ENCODE peak calls at places on chromosomes 12 and 14, in four cellular contexts. C is GM12878, P is K562, K is HepG2. Q is an unnamed sample.

GRCh38 chr12:92503977-92504966 is 198.5 kb upstream of the PLEKHG7 start:
- DNase-seq in P (no peak), K (peak; percentile 45), C (no peak), Q (no peak)

GRCh38 chr14:60328588-60328987 is 79.6 kb downstream of the PPM1A start:
- DNase-seq in P (no peak), C (no peak), K (no peak), Q (no peak)

GRCh38 chr12:95790912-95791849 is 617 bp upstream of the NTN4 start:
- DNase-seq in P (no peak), C (no peak), K (no peak), Q (peak; percentile 62)

GRCh38 chr14:61153436-61153835 is 127.7 kb downstream of the TMEM30B start:
- DNase-seq in C (no peak), K (peak; percentile 6), P (no peak), Q (no peak)

GRCh38 chr14:100673085-100673806 is 53.4 kb upstream of the DLK1 start:
- DNase-seq in C (no peak), K (peak; percentile 73), P (no peak), Q (no peak)

GRCh38 chr12:88111074-88111652 is 30.7 kb downstream of the CEP290 start:
- DNase-seq in K (peak; percentile 24), P (no peak), C (peak; percentile 2), Q (peak; percentile 20)

GRCh38 chr14:73887116-73887490 is 444 bp downstream of the ZNF410 start:
- DNase-seq in K (peak; percentile 25), C (no peak), P (no peak), Q (no peak)

GRCh38 chr12:10716704-10717315 is 6.3 kb downstream of the YBX3 start:
- DNase-seq in C (no peak), K (no peak), P (no peak), Q (peak; percentile 69)

GRCh38 chr12:94074970-94075695 is 73.2 kb upstream of the PLXNC1 start:
- DNase-seq in P (peak; percentile 15), C (no peak), K (peak; percentile 60), Q (peak; percentile 66)

GRCh38 chr14:54669759-54670630 is 103.1 kb downstream of the SAMD4A start:
- DNase-seq in C (no peak), K (no peak), P (no peak), Q (no peak)

GRCh38 chr14:74952697-74953484 is 2.5 kb downstream of the PGF start:
- DNase-seq in C (no peak), P (no peak), K (no peak), Q (no peak)

GRCh38 chr12:92261071-92261470 is 115.4 kb upstream of the BTG1 start:
- DNase-seq in C (no peak), P (no peak), K (no peak), Q (no peak)

GRCh38 chr12:66514581-66514980 is 164.3 kb downstream of the GRIP1 start:
- DNase-seq in K (no peak), C (no peak), P (no peak), Q (no peak)

GRCh38 chr14:24117179-24117578 is 2.4 kb upstream of the NRL start:
- DNase-seq in K (no peak), P (no peak), C (no peak), Q (no peak)

GRCh38 chr14:100438678-100439592 is 115.8 kb downstream of the SLC25A47 start:
- DNase-seq in C (no peak), P (no peak), K (peak; percentile 23), Q (peak; percentile 89)

GRCh38 chr12:93466625-93467350 is 526 bp upstream of the MRPL42 start:
- DNase-seq in C (no peak), P (no peak), K (no peak), Q (no peak)

GRCh38 chr14:89365071-89365801 is 51.8 kb downstream of the FOXN3 start:
- DNase-seq in C (peak; percentile 81), P (no peak), K (no peak), Q (no peak)

GRCh38 chr14:33617154-33617553 is 333.7 kb downstream of the EGLN3 start:
- DNase-seq in C (no peak), P (no peak), K (no peak), Q (no peak)

GRCh38 chr14:106518054-106518943 is 991.9 kb downstream of the TMEM121 start:
- DNase-seq in C (no peak), P (no peak), K (no peak), Q (no peak)

GRCh38 chr12:70040141-70040540 is 203.1 kb upstream of the CNOT2 start:
- DNase-seq in P (no peak), K (no peak), C (no peak), Q (no peak)

GRCh38 chr14:58815046-58815701 is 177.4 kb downstream of the DACT1 start:
- DNase-seq in C (no peak), K (no peak), P (no peak), Q (no peak)

GRCh38 chr12:2003676-2004112 is 563 bp downstream of the DCP1B start:
- DNase-seq in K (no peak), C (no peak), P (no peak), Q (no peak)

GRCh38 chr14:65222434-65222833 is 120.1 kb upstream of the MAX start:
- DNase-seq in P (peak; percentile 53), K (no peak), C (no peak), Q (peak; percentile 53)

GRCh38 chr12:113850309-113851056 is 115.6 kb downstream of the RBM19 start:
- DNase-seq in C (no peak), P (no peak), K (no peak), Q (no peak)

GRCh38 chr12:101935769-101936741 is 58.7 kb downstream of the DRAM1 start:
- DNase-seq in K (no peak), C (peak; percentile 94), P (no peak), Q (no peak)

GRCh38 chr12:57609781-57610552 is 1.3 kb upstream of the ARHGEF25 start:
- DNase-seq in P (no peak), K (no peak), C (no peak), Q (no peak)

GRCh38 chr12:76223869-76224268 is 124.3 kb downstream of the BBS10 start:
- DNase-seq in P (no peak), K (no peak), C (no peak), Q (no peak)

GRCh38 chr12:93650626-93651025 is 26.5 kb upstream of the CRADD start:
- DNase-seq in P (peak; percentile 22), C (no peak), K (no peak), Q (no peak)

GRCh38 chr12:89213747-89214146 is 138.6 kb downstream of the DUSP6 start:
- DNase-seq in K (no peak), P (no peak), C (no peak), Q (no peak)

GRCh38 chr12:67082221-67082620 is 186.9 kb upstream of the CAND1 start:
- DNase-seq in C (no peak), P (no peak), K (no peak), Q (no peak)

GRCh38 chr14:24634158-24634557 is at the start of gene GZMB:
- DNase-seq in C (no peak), K (no peak), P (no peak), Q (no peak)

GRCh38 chr14:51963164-51963733 is 26.1 kb upstream of the RTRAF start:
- DNase-seq in K (no peak), P (no peak), C (no peak), Q (no peak)
- H3K4me3 ChIP-seq in K (no peak overlapping the region), P (no peak overlapping the region), C (no peak overlapping the region), Q (no peak overlapping the region)

DNA sequence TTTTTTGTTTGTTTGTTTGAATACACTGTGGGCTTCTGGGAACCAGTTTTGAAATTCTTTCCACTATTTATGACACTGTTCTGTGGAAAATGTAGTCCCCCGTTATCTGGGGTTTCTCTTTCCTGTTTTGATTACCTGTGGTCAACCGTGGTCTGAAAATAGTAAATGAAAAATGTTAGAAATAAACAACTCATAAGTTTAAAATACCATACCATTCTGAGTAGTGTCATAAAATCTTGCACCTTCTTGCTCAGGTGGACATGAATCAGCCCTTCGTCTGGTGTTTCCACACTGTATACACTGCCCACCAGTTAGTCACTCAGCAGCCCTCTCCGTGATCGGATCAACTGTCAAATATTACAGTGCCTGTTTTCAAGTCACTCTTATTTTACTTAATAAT is 5.1 kb upstream of the PAPOLA start:
- DNase-seq in K (no peak), C (no peak), P (no peak), Q (no peak)
- TF ChIP-seq ESRRA in K (no peak), C (no peak), P (no peak), Q (no peak)

GRCh38 chr14:102187583-102188001 is 47.9 kb downstream of the WDR20 start:
- DNase-seq in C (no peak), P (no peak), K (no peak), Q (no peak)

GRCh38 chr14:102185360-102185759 is 45.7 kb downstream of the WDR20 start:
- DNase-seq in K (peak; percentile 73), P (peak; percentile 19), C (no peak), Q (peak; percentile 82)

GRCh38 chr14:102188187-102188586 is 48.5 kb downstream of the WDR20 start:
- DNase-seq in C (no peak), K (no peak), P (no peak), Q (no peak)

GRCh38 chr14:102184678-102185040 is 45.0 kb downstream of the WDR20 start:
- DNase-seq in C (no peak), P (no peak), K (no peak), Q (no peak)

GRCh38 chr14:102187044-102187443 is 47.3 kb downstream of the WDR20 start:
- DNase-seq in C (no peak), P (no peak), K (no peak), Q (peak; percentile 34)
- H3K4me3 ChIP-seq in C (no peak overlapping the region), P (no peak overlapping the region), K (no peak overlapping the region), Q (no peak overlapping the region)

DNA sequence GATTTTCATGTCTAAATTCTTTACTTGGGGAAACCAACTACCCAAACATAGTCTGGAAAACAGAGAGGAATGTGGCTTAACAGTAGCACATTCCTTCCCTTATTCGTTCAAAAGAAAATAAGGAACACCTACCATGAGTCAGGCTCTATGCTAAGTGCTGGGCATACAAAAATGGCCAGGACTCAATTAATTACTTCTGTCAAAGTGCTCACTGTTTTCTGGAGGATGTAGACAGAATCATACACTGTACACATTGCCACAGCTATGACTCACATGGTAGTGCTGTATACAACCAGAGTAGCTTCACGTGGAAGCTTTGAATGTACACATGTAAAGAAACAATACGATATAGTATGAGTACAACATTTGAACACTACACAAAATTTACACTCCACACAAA is 50.1 kb downstream of the SLC25A21 start:
- DNase-seq in K (peak; percentile 75), P (no peak), C (no peak), Q (peak; percentile 7)
- TF ChIP-seq ESRRA in K (no peak), P (no peak), C (no peak), Q (no peak)

GRCh38 chr12:26120561-26121274 is 4.1 kb downstream of the BHLHE41 start:
- DNase-seq in K (no peak), P (no peak), C (no peak), Q (no peak)

GRCh38 chr12:26118356-26118755 is 6.5 kb downstream of the BHLHE41 start:
- DNase-seq in P (no peak), C (no peak), K (no peak), Q (no peak)

GRCh38 chr12:26121323-26121740 is 3.5 kb downstream of the BHLHE41 start:
- DNase-seq in P (no peak), C (no peak), K (no peak), Q (no peak)

GRCh38 chr12:26117321-26117720 is 7.5 kb downstream of the BHLHE41 start:
- DNase-seq in C (no peak), P (no peak), K (no peak), Q (no peak)

DNA sequence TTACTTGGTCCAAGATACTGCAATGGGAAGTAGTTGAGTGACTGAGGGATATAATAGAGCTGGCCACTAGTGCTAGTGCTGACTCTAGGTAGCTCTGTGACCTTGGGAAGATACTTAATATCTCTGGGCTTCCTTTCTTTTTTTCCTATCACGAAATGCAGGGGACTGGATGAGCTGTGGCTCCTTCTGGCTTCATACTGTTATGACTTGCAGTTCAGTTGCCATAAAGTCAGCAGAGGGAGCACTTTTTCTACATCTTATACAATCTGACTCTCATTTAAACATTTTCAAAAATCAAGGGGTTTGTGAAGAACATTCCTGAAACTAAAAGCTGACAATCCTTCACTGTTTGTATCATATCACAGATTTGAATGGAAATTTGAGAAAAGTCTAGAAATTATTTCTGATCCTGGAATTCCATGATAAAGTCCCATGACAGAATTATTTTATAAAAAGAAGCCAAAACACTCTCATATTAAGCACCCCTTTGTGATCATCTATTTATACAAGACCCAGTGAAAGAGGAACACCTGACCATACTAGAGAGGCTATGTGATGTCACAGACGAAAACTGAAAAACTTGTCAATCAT is 5.4 kb downstream of the BHLHE41 start:
- DNase-seq in K (peak; percentile 24), C (no peak), P (peak; percentile 15), Q (peak; percentile 79)
- H3K4me3 ChIP-seq in K (no peak overlapping the region), C (no peak overlapping the region), P (no peak overlapping the region), Q (no peak overlapping the region)